ENCODE peak calls at places on chromosomes 6 and 20, in four cellular contexts. One of them, this sample, is unnamed.

GRCh38 chr6:149636116-149636515 is 12.4 kb downstream of the KATNA1 start:
- DNase-seq in WTC11: no peak
- DNase-seq in SK-N-SH: no peak
- DNase-seq in H1: no peak
- DNase-seq in this sample: no peak

GRCh38 chr6:49264496-49264895 is 198.6 kb downstream of the MMUT start:
- DNase-seq in H1: no peak
- DNase-seq in SK-N-SH: no peak
- DNase-seq in WTC11: no peak
- DNase-seq in this sample: no peak

GRCh38 chr20:4038047-4038459 is 22.7 kb upstream of the RNF24 start:
- DNase-seq in WTC11: peak
- DNase-seq in H1: peak
- DNase-seq in SK-N-SH: no peak
- DNase-seq in this sample: peak

GRCh38 chr6:30885481-30885998 is 1.2 kb downstream of the DDR1 start:
- DNase-seq in SK-N-SH: peak
- DNase-seq in H1: no peak
- DNase-seq in WTC11: no peak
- DNase-seq in this sample: peak

GRCh38 chr20:17530716-17531536 is at the start of gene BFSP1:
- DNase-seq in H1: peak
- DNase-seq in SK-N-SH: peak
- DNase-seq in WTC11: peak
- DNase-seq in this sample: no peak

GRCh38 chr6:148520109-148520841 is 177.6 kb downstream of the SASH1 start:
- DNase-seq in WTC11: no peak
- DNase-seq in SK-N-SH: no peak
- DNase-seq in H1: no peak
- DNase-seq in this sample: no peak

GRCh38 chr6:12522347-12522746 is 194.2 kb upstream of the PHACTR1 start:
- DNase-seq in SK-N-SH: no peak
- DNase-seq in WTC11: no peak
- DNase-seq in H1: no peak
- DNase-seq in this sample: no peak

GRCh38 chr6:143958839-143959399 is 49.1 kb downstream of the PLAGL1 start:
- DNase-seq in WTC11: peak
- DNase-seq in SK-N-SH: no peak
- DNase-seq in H1: peak
- DNase-seq in this sample: no peak

GRCh38 chr20:49132995-49133451 is 55.1 kb downstream of the STAU1 start:
- DNase-seq in WTC11: no peak
- DNase-seq in SK-N-SH: peak
- DNase-seq in H1: no peak
- DNase-seq in this sample: peak

GRCh38 chr20:8424986-8425385 is 292.9 kb downstream of the PLCB1 start:
- DNase-seq in WTC11: no peak
- DNase-seq in H1: no peak
- DNase-seq in SK-N-SH: no peak
- DNase-seq in this sample: no peak

GRCh38 chr6:45661667-45662066 is 283.9 kb upstream of the SUPT3H start:
- DNase-seq in SK-N-SH: no peak
- DNase-seq in WTC11: no peak
- DNase-seq in H1: no peak
- DNase-seq in this sample: no peak
- TF ChIP-seq TEAD4 in SK-N-SH: no peak
- TF ChIP-seq TEAD4 in WTC11: no peak
- TF ChIP-seq TEAD4 in H1: no peak
- TF ChIP-seq TEAD4 in this sample: no peak

GRCh38 chr20:7399575-7399974 is 540.7 kb downstream of the HAO1 start:
- DNase-seq in H1: no peak
- DNase-seq in SK-N-SH: no peak
- DNase-seq in WTC11: no peak
- DNase-seq in this sample: no peak

GRCh38 chr20:7399114-7399513 is 541.1 kb downstream of the HAO1 start:
- DNase-seq in SK-N-SH: no peak
- DNase-seq in WTC11: no peak
- DNase-seq in H1: no peak
- DNase-seq in this sample: no peak
- TF ChIP-seq TEAD4 in SK-N-SH: no peak
- TF ChIP-seq TEAD4 in WTC11: no peak
- TF ChIP-seq TEAD4 in H1: no peak
- TF ChIP-seq TEAD4 in this sample: no peak

GRCh38 chr20:11718474-11719094 is 199.1 kb upstream of the BTBD3 start:
- DNase-seq in WTC11: no peak
- DNase-seq in H1: no peak
- DNase-seq in SK-N-SH: no peak
- DNase-seq in this sample: no peak

GRCh38 chr20:11717562-11717961 is 200.1 kb upstream of the BTBD3 start:
- DNase-seq in WTC11: no peak
- DNase-seq in SK-N-SH: no peak
- DNase-seq in H1: no peak
- DNase-seq in this sample: no peak

GRCh38 chr20:11719153-11719552 is 198.5 kb upstream of the BTBD3 start:
- DNase-seq in SK-N-SH: no peak
- DNase-seq in WTC11: peak
- DNase-seq in H1: no peak
- DNase-seq in this sample: no peak

GRCh38 chr20:11716945-11717248 is 200.8 kb upstream of the BTBD3 start:
- DNase-seq in SK-N-SH: no peak
- DNase-seq in WTC11: no peak
- DNase-seq in H1: no peak
- DNase-seq in this sample: no peak

DNA sequence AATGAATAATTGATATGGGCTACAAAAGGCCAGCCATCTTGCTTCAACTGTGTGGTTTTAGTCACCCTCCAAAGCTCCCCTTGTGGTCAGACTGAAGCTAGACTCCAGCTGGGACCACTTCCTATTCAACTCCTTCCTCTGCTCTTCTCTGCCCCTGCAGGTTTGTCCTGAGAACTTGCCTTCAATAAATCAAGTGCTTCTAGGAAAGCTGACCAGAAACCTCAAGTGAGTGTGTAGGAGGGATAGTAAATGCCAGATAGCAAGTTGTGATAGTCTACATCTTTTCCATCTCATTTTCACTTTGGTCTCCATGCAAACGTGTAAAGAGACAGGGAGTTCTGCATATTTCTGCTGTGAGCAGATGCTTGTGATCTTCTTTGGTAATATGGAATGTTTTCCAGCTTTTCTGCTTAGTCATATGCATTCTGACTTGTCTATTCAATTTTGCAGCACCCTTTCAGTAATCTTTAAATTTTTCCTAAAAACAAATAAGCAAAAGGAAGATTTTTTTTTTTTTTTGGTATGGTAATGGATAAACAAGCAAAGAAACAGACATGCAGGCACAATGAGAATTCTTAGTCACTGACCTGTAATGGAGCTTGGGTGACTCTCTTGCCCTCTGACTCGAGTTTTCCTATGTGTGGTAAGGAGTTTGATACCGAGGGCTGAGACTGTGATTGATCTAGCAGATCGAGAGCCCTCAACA is 201.3 kb upstream of the BTBD3 start:
- DNase-seq in H1: no peak
- DNase-seq in WTC11: peak
- DNase-seq in SK-N-SH: peak
- DNase-seq in this sample: no peak
- TF ChIP-seq TEAD4 in H1: no peak
- TF ChIP-seq TEAD4 in WTC11: no peak
- TF ChIP-seq TEAD4 in SK-N-SH: no peak
- TF ChIP-seq TEAD4 in this sample: no peak

GRCh38 chr6:165484178-165484889 is 174.9 kb upstream of the C6orf118 start:
- DNase-seq in H1: no peak
- DNase-seq in WTC11: peak
- DNase-seq in SK-N-SH: no peak
- DNase-seq in this sample: no peak

GRCh38 chr6:165487347-165487746 is 175.7 kb downstream of the PDE10A start:
- DNase-seq in SK-N-SH: no peak
- DNase-seq in WTC11: no peak
- DNase-seq in H1: no peak
- DNase-seq in this sample: no peak

GRCh38 chr6:165488624-165489295 is 174.3 kb downstream of the PDE10A start:
- DNase-seq in H1: no peak
- DNase-seq in SK-N-SH: no peak
- DNase-seq in WTC11: no peak
- DNase-seq in this sample: no peak

GRCh38 chr6:165487950-165488349 is 175.1 kb downstream of the PDE10A start:
- DNase-seq in WTC11: no peak
- DNase-seq in SK-N-SH: no peak
- DNase-seq in H1: no peak
- DNase-seq in this sample: no peak

GRCh38 chr6:165486183-165487137 is 176.6 kb downstream of the PDE10A start:
- DNase-seq in SK-N-SH: no peak
- DNase-seq in WTC11: no peak
- DNase-seq in H1: no peak
- DNase-seq in this sample: no peak
- TF ChIP-seq TEAD4 in SK-N-SH: no peak
- TF ChIP-seq TEAD4 in WTC11: no peak
- TF ChIP-seq TEAD4 in H1: no peak
- TF ChIP-seq TEAD4 in this sample: no peak

GRCh38 chr20:24698706-24699206 is 229.3 kb downstream of the SYNDIG1 start:
- DNase-seq in SK-N-SH: no peak
- DNase-seq in WTC11: no peak
- DNase-seq in H1: peak
- DNase-seq in this sample: no peak

GRCh38 chr20:24699321-24700165 is 230.1 kb downstream of the SYNDIG1 start:
- DNase-seq in SK-N-SH: no peak
- DNase-seq in H1: peak
- DNase-seq in WTC11: no peak
- DNase-seq in this sample: no peak

GRCh38 chr20:24697411-24697810 is 228.0 kb downstream of the SYNDIG1 start:
- DNase-seq in SK-N-SH: no peak
- DNase-seq in H1: peak
- DNase-seq in WTC11: no peak
- DNase-seq in this sample: no peak

GRCh38 chr20:24696396-24696795 is 227.0 kb downstream of the SYNDIG1 start:
- DNase-seq in SK-N-SH: peak
- DNase-seq in H1: no peak
- DNase-seq in WTC11: no peak
- DNase-seq in this sample: no peak

GRCh38 chr20:24698189-24698588 is 228.8 kb downstream of the SYNDIG1 start:
- DNase-seq in H1: peak
- DNase-seq in WTC11: no peak
- DNase-seq in SK-N-SH: no peak
- DNase-seq in this sample: no peak
- TF ChIP-seq TEAD4 in H1: no peak
- TF ChIP-seq TEAD4 in WTC11: no peak
- TF ChIP-seq TEAD4 in SK-N-SH: no peak
- TF ChIP-seq TEAD4 in this sample: no peak

This sample was measured in K562.